ENCODE peak calls at places on chromosomes 13 and 19, in ten cellular contexts. Z is NCI-H2171 treated with DMSO at 0.1 percent for 48 hours; A is pons; N is Right ventricle myocardium superior; T is psoas muscle; K is stimulated activated CD4-positive, alpha-beta T cell treated with anti-CD3 and anti-CD28 coated beads, Interleukin-4, amount 100 ng/mL, for 4 hours; W is SK-N-SH; J is neural crest cell; M is NCI-H187; Y is ascending aorta. G is an unnamed sample.

GRCh38 chr13:71417205-71417604 is 449.8 kb downstream of the DACH1 start:
- DNase-seq in K (no peak), J (no peak), Y (no peak), Z (no peak), M (no peak), N (no peak), T (no peak), W (no peak), A (no peak), G (peak)

GRCh38 chr13:85896516-85897450 is 97.6 kb upstream of the SLITRK6 start:
- DNase-seq in N (no peak), M (no peak), Z (no peak), A (no peak), J (no peak), T (no peak), K (no peak), Y (no peak), W (peak), G (peak)

GRCh38 chr19:30529876-30530275 is 157.7 kb downstream of the ZNF536 start:
- DNase-seq in N (no peak), A (no peak), M (no peak), Y (no peak), T (no peak), K (no peak), J (no peak), W (peak), Z (peak), G (no peak)

GRCh38 chr19:40090256-40091204 is at the start of gene ZNF780A:
- DNase-seq in M (peak), W (peak), Y (peak), N (peak), Z (peak), A (peak), K (peak), T (peak), J (peak), G (peak)

GRCh38 chr19:44113784-44114390 is 688 bp downstream of the ZNF225 start:
- DNase-seq in Z (no peak), N (no peak), W (peak), K (no peak), J (no peak), Y (no peak), T (no peak), M (no peak), A (no peak), G (peak)

GRCh38 chr13:46617382-46617781 is 64.4 kb downstream of the LRCH1 start:
- DNase-seq in A (no peak), T (no peak), Y (no peak), Z (no peak), N (no peak), J (no peak), W (no peak), K (no peak), M (no peak), G (peak)

GRCh38 chr13:101157261-101157660 is 259.0 kb downstream of the NALCN start:
- DNase-seq in J (no peak), Y (no peak), T (no peak), W (no peak), K (no peak), A (no peak), M (no peak), N (no peak), Z (no peak), G (no peak)

GRCh38 chr13:63463782-63464610 is 2048.3 kb upstream of the PCDH20 start:
- DNase-seq in T (no peak), A (no peak), M (no peak), Z (no peak), J (no peak), K (no peak), W (no peak), Y (no peak), N (no peak), G (no peak)

GRCh38 chr13:31038834-31039552 is 106.5 kb downstream of the TEX26 start:
- DNase-seq in W (no peak), Z (no peak), N (no peak), T (no peak), M (peak), K (no peak), Y (peak), J (no peak), A (no peak), G (peak)

G was measured in IMR-90.